ENCODE peak calls at places on chromosomes 1 and 21, in five cellular contexts. X is SK-N-SH, T is tibial nerve, Q is cardiac muscle cell, A is psoas muscle. M is an unnamed sample.

GRCh38 chr1:47527653-47528272 is 89.9 kb downstream of the FOXD2 start:
- DNase-seq in X (no peak), T (no peak), Q (peak; percentile 15), A (no peak), M (no peak)

GRCh38 chr21:42424848-42425602 is 21.3 kb downstream of the UBASH3A start:
- DNase-seq in X (no peak), T (no peak), Q (no peak), A (no peak), M (no peak)

GRCh38 chr21:45282283-45283018 is 5.2 kb downstream of the POFUT2 start:
- DNase-seq in X (no peak), T (no peak), Q (no peak), A (peak; percentile 24), M (no peak)

GRCh38 chr1:242802973-242803372 is 278.5 kb upstream of the PLD5 start:
- DNase-seq in X (no peak), T (no peak), Q (no peak), A (no peak), M (no peak)

GRCh38 chr21:32382108-32382601 is 10.7 kb downstream of the URB1 start:
- DNase-seq in X (no peak), T (no peak), Q (no peak), A (no peak), M (no peak)

GRCh38 chr1:15741183-15741850 is 982 bp upstream of the TMEM82 start:
- DNase-seq in X (peak; percentile 88), T (peak; percentile 49), Q (peak; percentile 80), A (peak; percentile 89), M (peak; percentile 78)

GRCh38 chr1:248897412-248898337 is 8.4 kb upstream of the PGBD2 start:
- DNase-seq in X (no peak), T (no peak), Q (no peak), A (no peak), M (no peak)

GRCh38 chr1:6409053-6409452 is 10.7 kb downstream of the HES2 start:
- DNase-seq in X (no peak), T (no peak), Q (no peak), A (no peak), M (no peak)

GRCh38 chr1:211581521-211581920 is 2.6 kb upstream of the SLC30A1 start:
- DNase-seq in X (no peak), T (no peak), Q (peak; percentile 75), A (no peak), M (no peak)

GRCh38 chr1:48803474-48803873 is 26.8 kb upstream of the BEND5 start:
- DNase-seq in X (no peak), T (no peak), Q (no peak), A (no peak), M (no peak)

GRCh38 chr21:42032266-42032665 is 22.1 kb upstream of the ZBTB21 start:
- DNase-seq in X (no peak), T (no peak), Q (no peak), A (no peak), M (no peak)

GRCh38 chr1:66598670-66599069 is 64.7 kb downstream of the SGIP1 start:
- DNase-seq in X (no peak), T (no peak), Q (peak; percentile 79), A (no peak), M (no peak)

GRCh38 chr1:226123591-226124471 is 61.3 kb downstream of the H3-3A start:
- DNase-seq in X (peak; percentile 14), T (no peak), Q (no peak), A (no peak), M (no peak)

GRCh38 chr21:45060089-45060488 is 14.3 kb upstream of the ADARB1 start:
- DNase-seq in X (no peak), T (no peak), Q (no peak), A (no peak), M (no peak)

GRCh38 chr1:25168193-25169071 is 63.9 kb downstream of the SYF2 start:
- DNase-seq in X (no peak), T (no peak), Q (no peak), A (no peak), M (no peak)

GRCh38 chr1:183652107-183652506 is 1.0 kb downstream of the APOBEC4 start:
- DNase-seq in X (no peak), T (no peak), Q (no peak), A (no peak), M (no peak)

GRCh38 chr1:106568161-106568560 is 488.3 kb upstream of the PRMT6 start:
- DNase-seq in X (no peak), T (no peak), Q (no peak), A (no peak), M (no peak)

GRCh38 chr1:219432966-219433365 is 179.9 kb downstream of the ZC3H11B start:
- DNase-seq in X (no peak), T (no peak), Q (peak; percentile 49), A (no peak), M (peak; percentile 22)

GRCh38 chr1:223097713-223098112 is 45.3 kb downstream of the TLR5 start:
- DNase-seq in X (no peak), T (no peak), Q (no peak), A (no peak), M (no peak)

GRCh38 chr1:59673575-59674467 is 140.9 kb upstream of the HOOK1 start:
- DNase-seq in X (no peak), T (peak; percentile 29), Q (no peak), A (no peak), M (no peak)

GRCh38 chr1:110136911-110137310 is 13.4 kb upstream of the SLC6A17 start:
- DNase-seq in X (peak; percentile 77), T (no peak), Q (no peak), A (no peak), M (no peak)

GRCh38 chr1:219882116-219882515 is 46.2 kb downstream of the SLC30A10 start:
- DNase-seq in X (no peak), T (no peak), Q (no peak), A (no peak), M (no peak)

GRCh38 chr1:162984699-162985098 is 84.5 kb upstream of the RGS4 start:
- DNase-seq in X (no peak), T (no peak), Q (peak; percentile 83), A (no peak), M (no peak)

GRCh38 chr21:40445349-40445921 is 401.5 kb downstream of the DSCAM start:
- DNase-seq in X (peak; percentile 43), T (no peak), Q (no peak), A (no peak), M (no peak)

GRCh38 chr1:25198731-25199231 is 33.5 kb downstream of the SYF2 start:
- DNase-seq in X (no peak), T (no peak), Q (peak; percentile 12), A (no peak), M (peak; percentile 44)

DNA sequence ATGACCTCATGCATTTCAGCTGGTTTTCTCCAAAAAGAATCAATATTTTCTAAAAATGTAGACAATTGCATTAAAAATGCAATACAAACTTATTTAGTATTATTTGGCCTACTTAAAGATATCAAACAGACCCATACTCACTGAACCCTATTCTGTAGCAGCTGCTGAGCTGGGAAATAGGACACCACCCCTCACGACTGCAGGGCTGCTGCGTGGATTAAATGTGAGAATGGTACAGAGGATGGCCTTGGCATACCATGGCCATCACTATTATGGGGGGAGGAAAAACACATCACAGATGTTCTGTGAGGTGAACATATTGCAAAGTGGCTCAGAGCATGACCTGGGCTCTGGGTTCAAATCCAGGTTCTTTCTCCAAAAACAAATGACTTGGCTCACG is 2.8 kb upstream of the ZNF436 start:
- DNase-seq in X (no peak), T (no peak), Q (no peak), A (no peak), M (no peak)
- H3K4me3 ChIP-seq in X (no peak overlapping the region), T (no peak overlapping the region), Q (no peak overlapping the region), A (no peak overlapping the region), M (no peak overlapping the region)

DNA sequence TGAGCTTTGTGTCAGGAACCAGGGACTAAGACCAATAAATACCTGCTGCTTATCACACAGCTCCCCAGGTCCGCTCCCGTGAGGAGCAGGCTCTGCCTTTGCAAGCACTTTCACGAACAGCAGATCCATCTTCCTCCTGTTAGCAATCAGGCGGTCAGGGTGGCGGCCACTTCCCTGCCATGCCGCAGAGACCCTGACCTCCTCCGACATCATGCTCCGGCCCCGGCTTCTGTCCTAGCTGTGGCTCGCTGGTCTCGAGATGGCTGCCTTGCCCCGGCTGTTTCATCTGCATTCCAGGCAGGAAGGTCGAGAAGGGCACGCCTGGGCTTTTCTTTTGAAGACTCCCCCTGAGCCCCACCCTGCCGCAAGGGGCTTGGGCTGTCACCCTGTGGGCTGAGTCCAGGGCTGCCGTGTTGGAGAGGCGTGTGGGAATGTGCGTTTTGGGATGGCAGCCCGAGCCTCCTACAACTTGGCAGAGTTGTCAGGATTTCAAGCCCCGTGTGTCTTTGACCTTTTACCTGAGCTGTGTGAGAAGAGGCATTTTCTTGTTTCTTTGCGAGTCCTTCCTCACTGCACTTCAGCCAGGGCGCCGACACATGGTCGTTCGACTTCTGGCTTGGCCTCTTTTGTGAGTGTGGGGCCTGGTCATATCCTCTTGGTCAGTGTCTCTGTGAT is 59.5 kb downstream of the AGPAT3 start:
- DNase-seq in X (no peak), T (no peak), Q (no peak), A (peak; percentile 56), M (no peak)
- H3K4me1 ChIP-seq in X (no peaks in the 10 kb centered on the region), T (peaks cover 47% of the 10 kb centered on the region), Q (peaks cover 15% of the 10 kb centered on the region), A (peaks cover 84% of the 10 kb centered on the region), M (peaks cover 53% of the 10 kb centered on the region)

DNA sequence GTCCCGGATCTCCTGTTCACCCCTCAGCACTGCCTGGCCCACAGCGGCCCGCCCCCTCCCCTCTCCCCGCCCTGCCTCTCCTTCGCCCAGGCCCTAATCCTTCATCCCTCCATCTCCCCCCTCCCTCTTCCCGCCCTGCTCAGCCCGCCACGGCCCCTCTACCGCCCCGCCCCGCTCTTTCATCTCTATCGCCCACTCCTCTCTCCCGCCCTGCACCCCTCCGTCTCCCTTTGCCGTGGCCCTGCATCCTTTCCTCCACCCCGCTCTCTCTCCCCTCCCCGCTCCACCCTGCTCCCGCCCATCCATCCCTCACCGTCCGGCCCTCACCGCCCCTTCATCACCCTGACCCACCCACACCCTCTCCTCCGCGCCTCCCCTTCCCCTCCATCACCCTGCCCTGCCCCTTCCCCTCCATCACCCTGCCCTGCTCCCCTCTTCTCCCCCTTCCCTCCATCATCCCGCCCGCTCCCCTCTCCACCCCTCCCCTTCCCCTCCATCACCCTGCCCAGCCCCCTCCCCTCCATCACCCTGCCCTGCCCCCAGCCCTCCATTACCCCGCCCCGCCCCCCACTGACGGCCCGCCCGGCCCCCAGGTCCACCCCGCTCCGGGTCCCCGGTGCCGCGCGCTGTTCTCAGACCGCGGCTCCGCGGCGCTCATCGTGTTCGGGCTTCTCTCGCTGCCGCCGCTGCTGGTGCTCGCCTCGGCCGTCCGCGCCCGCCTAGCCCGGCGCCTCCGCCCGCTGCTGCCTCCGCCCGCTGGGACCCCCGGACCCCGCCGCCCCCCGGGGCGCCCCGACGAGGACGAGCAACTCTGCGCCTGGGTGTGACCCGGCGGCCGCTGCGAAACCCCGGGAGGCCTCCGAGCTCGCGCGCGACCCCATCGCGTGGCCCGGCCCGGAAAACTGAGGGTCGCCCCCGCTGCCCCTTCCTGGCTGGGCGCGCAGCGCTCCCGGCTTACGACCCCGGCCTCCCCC is 6.2 kb upstream of the ANKRD65 start:
- DNase-seq in X (peak; percentile 89), T (no peak), Q (no peak), A (no peak), M (no peak)
- H3K4me3 ChIP-seq in X (peak overlapping the region; percentile 48), T (peak overlapping the region; percentile 35), Q (peak overlapping the region; percentile 56), A (peak overlapping the region; percentile 52), M (peak overlapping the region; percentile 49)

GRCh38 chr1:198671136-198671535 is 32.3 kb downstream of the PTPRC start:
- DNase-seq in X (no peak), T (no peak), Q (no peak), A (no peak), M (no peak)

GRCh38 chr1:198677027-198677426 is 38.2 kb downstream of the PTPRC start:
- DNase-seq in X (no peak), T (no peak), Q (no peak), A (no peak), M (no peak)

GRCh38 chr1:198676253-198676652 is 37.4 kb downstream of the PTPRC start:
- DNase-seq in X (peak; percentile 47), T (no peak), Q (no peak), A (no peak), M (no peak)

GRCh38 chr1:198672124-198672523 is 33.3 kb downstream of the PTPRC start:
- DNase-seq in X (no peak), T (no peak), Q (peak; percentile 25), A (no peak), M (no peak)

GRCh38 chr1:198674009-198674408 is 35.2 kb downstream of the PTPRC start:
- DNase-seq in X (no peak), T (no peak), Q (no peak), A (no peak), M (no peak)
- H3K4me1 ChIP-seq in X (peaks cover 31% of the 10 kb centered on the region), T (no peaks in the 10 kb centered on the region), Q (peaks cover 3% of the 10 kb centered on the region), A (no peaks in the 10 kb centered on the region), M (no peaks in the 10 kb centered on the region)

M was measured in heart right ventricle.